ENCODE peak calls at places on chromosomes 4 and X, in ten cellular contexts. J, H, Y, N, I, U, K, R, P and D are unnamed samples.

GRCh38 chrX:153903991-153904957 is at the start of gene AVPR2:
- DNase-seq in H (no peak), K (no peak), Y (no peak), P (no peak), R (no peak), N (no peak), J (no peak), I (no peak), U (peak; percentile 56), D (no peak)

GRCh38 chr4:85825937-85826678 is 351.2 kb downstream of the ARHGAP24 start:
- DNase-seq in N (no peak), P (no peak), I (no peak), J (no peak), U (peak; percentile 42), H (no peak), R (peak; percentile 66), Y (peak; percentile 58), K (peak; percentile 67), D (peak; percentile 61)

GRCh38 chr4:1201851-1202525 is 29.6 kb upstream of the SPON2 start:
- DNase-seq in H (peak; percentile 95), Y (peak; percentile 95), R (peak; percentile 35), N (no peak), I (peak; percentile 80), J (peak; percentile 90), K (no peak), U (peak; percentile 67), P (peak; percentile 53), D (no peak)

GRCh38 chr4:100369871-100370270 is 148.0 kb downstream of the EMCN start:
- DNase-seq in U (no peak), K (no peak), I (no peak), J (no peak), R (no peak), Y (no peak), N (no peak), P (no peak), H (no peak), D (no peak)

GRCh38 chr4:98720871-98721480 is 62.6 kb upstream of the TSPAN5 start:
- DNase-seq in Y (peak; percentile 10), U (no peak), J (no peak), K (no peak), P (no peak), I (no peak), H (no peak), R (peak; percentile 61), N (no peak), D (peak; percentile 5)

GRCh38 chr4:82431026-82431745 is 796 bp downstream of the ENOPH1 start:
- DNase-seq in K (peak; percentile 34), R (peak; percentile 60), N (no peak), Y (peak; percentile 39), J (no peak), P (no peak), H (peak; percentile 56), I (no peak), U (no peak), D (peak; percentile 59)

GRCh38 chr4:165378398-165378762 is 428 bp upstream of the CPE start:
- DNase-seq in Y (no peak), R (no peak), H (no peak), K (no peak), U (no peak), I (no peak), N (no peak), P (no peak), J (no peak), D (no peak)

GRCh38 chr4:137541866-137542648 is 9.8 kb upstream of the PCDH18 start:
- DNase-seq in R (peak; percentile 46), H (no peak), N (no peak), Y (no peak), I (no peak), U (no peak), J (no peak), K (no peak), P (no peak), D (peak; percentile 30)

DNA sequence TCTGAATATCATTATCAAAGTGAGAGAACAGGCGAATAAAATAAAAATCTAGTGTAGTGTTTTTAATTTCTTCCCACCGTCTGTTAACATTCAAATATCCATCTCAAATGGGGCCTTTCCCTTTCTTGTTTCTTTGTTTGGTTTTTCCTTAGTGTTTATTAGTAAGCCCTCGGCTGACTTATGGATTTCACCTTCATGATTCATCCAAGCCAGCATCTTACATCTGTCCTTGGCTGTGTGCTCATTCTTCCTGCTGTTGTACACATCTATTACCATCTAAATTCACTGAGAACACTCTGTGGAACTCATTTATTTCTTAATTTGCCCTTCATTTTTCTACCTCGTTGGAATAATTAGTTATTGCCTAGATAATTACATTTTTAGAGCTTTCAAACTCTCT is 84.8 kb downstream of the SPCS3 start:
- DNase-seq in U (no peak), J (no peak), I (no peak), R (peak; percentile 76), Y (peak; percentile 86), K (no peak), H (no peak), N (no peak), P (no peak), D (peak; percentile 51)
- H3K4me1 ChIP-seq in U (peaks cover 2% of the 10 kb centered on the region), J (no peaks in the 10 kb centered on the region), I (no peaks in the 10 kb centered on the region), R (peaks cover 30% of the 10 kb centered on the region), Y (peaks cover 4% of the 10 kb centered on the region), K (no peaks in the 10 kb centered on the region), H (no peaks in the 10 kb centered on the region), N (no peaks in the 10 kb centered on the region), P (no peaks in the 10 kb centered on the region), D (peaks cover 15% of the 10 kb centered on the region)

GRCh38 chr4:73615613-73616012 is 4.6 kb downstream of the RASSF6 start:
- DNase-seq in N (no peak), R (no peak), H (no peak), Y (no peak), U (no peak), P (no peak), K (peak; percentile 36), J (no peak), I (no peak), D (no peak)

GRCh38 chr4:73617256-73617655 is 3.0 kb downstream of the RASSF6 start:
- DNase-seq in U (no peak), H (no peak), R (no peak), K (no peak), P (no peak), N (no peak), J (no peak), I (no peak), Y (no peak), D (no peak)

GRCh38 chr4:73620115-73620792 is at the start of gene RASSF6:
- DNase-seq in R (no peak), I (no peak), P (no peak), N (no peak), J (no peak), K (peak; percentile 54), Y (no peak), H (no peak), U (no peak), D (no peak)

GRCh38 chr4:73619351-73619750 is 885 bp downstream of the RASSF6 start:
- DNase-seq in H (no peak), I (no peak), K (no peak), Y (no peak), J (no peak), R (no peak), N (no peak), U (no peak), P (no peak), D (no peak)

DNA sequence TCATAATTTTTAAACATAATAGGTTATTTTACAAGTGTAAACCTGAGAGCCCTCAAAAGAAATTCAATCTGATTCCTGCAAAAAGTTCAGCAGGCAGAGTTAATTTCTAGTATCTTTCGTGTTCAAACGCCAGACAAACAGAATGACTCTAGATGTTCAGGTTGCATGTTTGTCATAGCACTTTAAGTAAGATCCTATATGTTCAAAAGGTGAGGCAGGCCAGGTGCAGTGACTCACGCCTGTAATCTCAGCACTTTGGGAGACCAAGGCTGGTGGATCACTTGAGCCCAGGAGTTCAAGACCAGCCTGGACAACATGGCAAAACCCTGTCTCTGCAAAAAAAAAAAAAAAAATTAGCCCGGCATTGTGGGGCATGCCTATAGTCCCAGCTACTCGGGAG is 1.1 kb upstream of the RASSF6 start:
- DNase-seq in N (no peak), P (no peak), I (no peak), U (no peak), Y (no peak), H (no peak), J (no peak), K (no peak), R (no peak), D (no peak)
- H3K4me1 ChIP-seq in N (no peaks in the 10 kb centered on the region), P (no peaks in the 10 kb centered on the region), I (peaks cover 4% of the 10 kb centered on the region), U (no peaks in the 10 kb centered on the region), Y (no peaks in the 10 kb centered on the region), H (no peaks in the 10 kb centered on the region), J (no peaks in the 10 kb centered on the region), K (no peaks in the 10 kb centered on the region), R (no peaks in the 10 kb centered on the region), D (peaks cover 5% of the 10 kb centered on the region)

GRCh38 chr4:39706829-39707511 is 9.0 kb downstream of the UBE2K start:
- DNase-seq in N (no peak), Y (no peak), K (no peak), J (no peak), I (no peak), P (no peak), R (peak; percentile 59), H (no peak), U (no peak), D (no peak)

GRCh38 chr4:39713691-39714090 is 15.8 kb downstream of the UBE2K start:
- DNase-seq in R (peak; percentile 71), J (no peak), P (no peak), I (no peak), K (no peak), U (no peak), H (no peak), N (no peak), Y (peak; percentile 78), D (peak; percentile 62)

GRCh38 chr4:39714171-39714570 is 16.2 kb downstream of the UBE2K start:
- DNase-seq in H (no peak), J (no peak), U (no peak), Y (no peak), P (no peak), R (peak; percentile 36), I (no peak), K (no peak), N (no peak), D (no peak)

GRCh38 chr4:39712819-39713607 is 15.1 kb downstream of the UBE2K start:
- DNase-seq in R (no peak), H (no peak), P (no peak), U (no peak), N (no peak), I (no peak), Y (no peak), K (no peak), J (no peak), D (no peak)

DNA sequence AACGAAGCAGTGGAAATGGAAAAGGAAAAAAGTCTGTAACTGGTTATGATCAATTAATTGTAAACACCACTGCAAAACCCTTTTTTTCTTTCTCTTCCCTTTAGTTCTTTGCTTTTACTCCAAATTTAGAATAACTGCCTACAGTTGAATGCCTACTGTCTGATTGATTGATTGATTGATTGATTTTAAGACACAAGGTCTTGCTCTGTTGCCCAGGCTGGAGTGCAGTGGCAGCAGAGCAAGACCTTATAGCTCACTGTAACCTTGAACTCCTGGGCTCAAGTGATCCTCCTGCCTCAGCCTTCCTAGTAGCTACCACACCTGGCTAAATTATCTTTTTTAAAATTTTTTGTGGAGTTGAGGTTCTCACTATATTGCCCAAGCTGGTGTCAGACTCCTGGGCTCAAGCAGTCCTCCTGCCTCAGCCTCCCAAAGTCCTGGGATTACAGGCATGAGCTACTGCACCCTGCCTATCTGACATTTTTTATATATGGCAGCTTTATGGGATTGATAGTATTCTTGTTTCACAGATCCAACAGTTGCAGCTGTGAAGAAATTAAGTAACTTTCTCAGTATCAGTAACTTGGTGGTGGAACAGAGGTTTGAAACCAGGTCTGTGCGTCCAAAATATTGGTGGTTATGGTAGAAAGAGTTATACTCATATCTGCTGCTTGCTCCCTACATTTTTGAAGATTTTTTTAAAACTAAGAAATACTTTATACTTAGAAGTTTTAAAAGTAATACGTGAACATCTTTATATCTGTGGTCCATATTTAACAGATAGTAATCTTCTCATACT is 12.4 kb downstream of the UBE2K start:
- DNase-seq in K (no peak), P (no peak), Y (no peak), I (no peak), J (no peak), U (no peak), R (no peak), H (no peak), N (no peak), D (no peak)
- H3K4me1 ChIP-seq in K (no peaks in the 10 kb centered on the region), P (no peaks in the 10 kb centered on the region), Y (peaks cover 10% of the 10 kb centered on the region), I (peaks cover 39% of the 10 kb centered on the region), J (peaks cover 7% of the 10 kb centered on the region), U (peaks cover 3% of the 10 kb centered on the region), R (peaks cover 41% of the 10 kb centered on the region), H (peaks cover 19% of the 10 kb centered on the region), N (peaks cover 36% of the 10 kb centered on the region), D (peaks cover 49% of the 10 kb centered on the region)

GRCh38 chr4:173188648-173189047 is 20.0 kb downstream of the GALNT7 start:
- DNase-seq in J (no peak), I (no peak), N (no peak), Y (no peak), H (no peak), P (no peak), K (no peak), R (no peak), U (no peak), D (no peak)

GRCh38 chr4:173185832-173186545 is 17.4 kb downstream of the GALNT7 start:
- DNase-seq in I (no peak), H (no peak), U (no peak), N (no peak), P (no peak), Y (no peak), R (no peak), K (no peak), J (no peak), D (no peak)

GRCh38 chr4:173191623-173192041 is 23.0 kb downstream of the GALNT7 start:
- DNase-seq in P (no peak), J (no peak), N (no peak), U (no peak), I (no peak), Y (peak; percentile 52), K (no peak), R (peak; percentile 42), H (no peak), D (peak; percentile 45)

GRCh38 chr4:173192375-173193162 is 24.0 kb downstream of the GALNT7 start:
- DNase-seq in P (no peak), J (no peak), K (no peak), H (no peak), N (no peak), U (no peak), I (no peak), R (no peak), Y (no peak), D (no peak)

GRCh38 chr4:173189117-173189693 is 20.6 kb downstream of the GALNT7 start:
- DNase-seq in R (peak; percentile 41), Y (peak; percentile 85), J (no peak), H (no peak), P (no peak), I (no peak), K (no peak), N (no peak), U (no peak), D (peak; percentile 35)
- H3K4me1 ChIP-seq in R (peaks cover 16% of the 10 kb centered on the region), Y (peaks cover 8% of the 10 kb centered on the region), J (no peaks in the 10 kb centered on the region), H (peaks cover 13% of the 10 kb centered on the region), P (no peaks in the 10 kb centered on the region), I (no peaks in the 10 kb centered on the region), K (no peaks in the 10 kb centered on the region), N (peaks cover 15% of the 10 kb centered on the region), U (no peaks in the 10 kb centered on the region), D (peaks cover 26% of the 10 kb centered on the region)